ENCODE peak calls at places on chromosomes 6 and 20, in ten cellular contexts. X is uterus; K is choroid plexus epithelial cell; I is HS-5; H is M059J; D is naive thymus-derived CD8-positive, alpha-beta T cell; O is stimulated activated naive B cell treated with anti-CD40 and anti-IgM and Interleukin-4, amounts not matched to agents 10 μg/mL and 1 μg/mL and 100 μg/mL, for 72 hours; R is NCI-H460; A is iris pigment epithelial cell; W is caudate nucleus. N is an unnamed sample.

GRCh38 chr6:135962731-135963130 is 111.2 kb downstream of the PDE7B start:
- DNase-seq in X (no peak), K (peak), I (no peak), H (peak), D (no peak), O (no peak), R (no peak), A (peak), W (no peak), N (no peak)

GRCh38 chr6:10141756-10142443 is 273.0 kb downstream of the TFAP2A start:
- DNase-seq in X (no peak), K (peak), I (no peak), H (no peak), D (no peak), O (no peak), R (peak), A (peak), W (no peak), N (no peak)

GRCh38 chr20:43681991-43682410 is 15.1 kb downstream of the MYBL2 start:
- DNase-seq in X (no peak), K (no peak), I (no peak), H (no peak), D (no peak), O (peak), R (no peak), A (no peak), W (no peak), N (no peak)

GRCh38 chr6:14210663-14211595 is 93.4 kb downstream of the CD83 start:
- DNase-seq in X (peak), K (peak), I (peak), H (peak), D (peak), O (peak), R (peak), A (peak), W (no peak), N (peak)

GRCh38 chr6:99241905-99242534 is 107.5 kb downstream of the FAXC start:
- DNase-seq in X (no peak), K (peak), I (peak), H (peak), D (no peak), O (no peak), R (peak), A (peak), W (no peak), N (no peak)

GRCh38 chr6:156886409-156886808 is 109.2 kb downstream of the ARID1B start:
- DNase-seq in X (no peak), K (peak), I (no peak), H (peak), D (no peak), O (peak), R (no peak), A (peak), W (no peak), N (no peak)

GRCh38 chr20:61950631-61951010 is 115.1 kb downstream of the TAF4 start:
- DNase-seq in X (no peak), K (no peak), I (no peak), H (no peak), D (no peak), O (no peak), R (no peak), A (no peak), W (no peak), N (no peak)

GRCh38 chr20:4441191-4441590 is 280.5 kb upstream of the PRND start:
- DNase-seq in X (no peak), K (no peak), I (no peak), H (peak), D (no peak), O (no peak), R (no peak), A (no peak), W (no peak), N (no peak)

GRCh38 chr6:158475344-158476302 is 84.3 kb upstream of the TMEM181 start:
- DNase-seq in X (peak), K (peak), I (no peak), H (peak), D (no peak), O (peak), R (no peak), A (peak), W (no peak), N (no peak)

GRCh38 chr6:137188855-137189254 is 15.4 kb upstream of the IL22RA2 start:
- DNase-seq in X (no peak), K (no peak), I (peak), H (peak), D (no peak), O (no peak), R (no peak), A (no peak), W (no peak), N (no peak)

GRCh38 chr20:47330933-47331708 is 25.4 kb downstream of the ZMYND8 start:
- DNase-seq in X (no peak), K (peak), I (peak), H (peak), D (no peak), O (no peak), R (no peak), A (peak), W (no peak), N (no peak)

GRCh38 chr20:24406761-24407550 is 62.5 kb upstream of the SYNDIG1 start:
- DNase-seq in X (no peak), K (peak), I (no peak), H (peak), D (no peak), O (no peak), R (no peak), A (no peak), W (no peak), N (no peak)

GRCh38 chr20:21520702-21521595 is 7.1 kb upstream of the NKX2-2 start:
- DNase-seq in X (no peak), K (peak), I (no peak), H (peak), D (no peak), O (no peak), R (no peak), A (no peak), W (no peak), N (no peak)

GRCh38 chr6:140812636-140813035 is 1320.1 kb upstream of the GJE1 start:
- DNase-seq in X (no peak), K (peak), I (no peak), H (no peak), D (no peak), O (no peak), R (no peak), A (peak), W (no peak), N (no peak)

GRCh38 chr6:48774276-48774675 is 663.3 kb upstream of the PTCHD4 start:
- DNase-seq in X (no peak), K (no peak), I (no peak), H (no peak), D (no peak), O (no peak), R (no peak), A (no peak), W (no peak), N (no peak)

GRCh38 chr6:125742433-125743120 is 6.9 kb upstream of the HEY2 start:
- DNase-seq in X (no peak), K (no peak), I (no peak), H (no peak), D (no peak), O (no peak), R (no peak), A (no peak), W (no peak), N (no peak)

GRCh38 chr20:63364801-63365585 is 3.8 kb upstream of the CHRNA4 start:
- DNase-seq in X (no peak), K (no peak), I (no peak), H (no peak), D (no peak), O (no peak), R (no peak), A (no peak), W (no peak), N (no peak)

GRCh38 chr20:62479218-62479617 is 3.4 kb upstream of the GATA5 start:
- DNase-seq in X (no peak), K (no peak), I (no peak), H (no peak), D (no peak), O (no peak), R (no peak), A (no peak), W (no peak), N (no peak)

GRCh38 chr6:140071115-140071514 is 696.7 kb upstream of the CITED2 start:
- DNase-seq in X (no peak), K (peak), I (no peak), H (peak), D (no peak), O (no peak), R (no peak), A (peak), W (no peak), N (no peak)

GRCh38 chr6:89081423-89082322 is 1.1 kb downstream of the PNRC1 start:
- DNase-seq in X (peak), K (peak), I (peak), H (peak), D (peak), O (peak), R (peak), A (peak), W (peak), N (peak)

GRCh38 chr6:21887301-21888185 is 294.0 kb downstream of the SOX4 start:
- DNase-seq in X (no peak), K (peak), I (no peak), H (peak), D (no peak), O (no peak), R (no peak), A (peak), W (no peak), N (no peak)

GRCh38 chr6:15484115-15484514 is 178.7 kb downstream of the DTNBP1 start:
- DNase-seq in X (no peak), K (no peak), I (no peak), H (no peak), D (no peak), O (no peak), R (no peak), A (no peak), W (no peak), N (no peak)

GRCh38 chr20:40706977-40707582 is 18.0 kb upstream of the MAFB start:
- DNase-seq in X (no peak), K (no peak), I (no peak), H (peak), D (no peak), O (no peak), R (no peak), A (no peak), W (no peak), N (no peak)

GRCh38 chr6:53703047-53703446 is 37.5 kb upstream of the KLHL31 start:
- DNase-seq in X (no peak), K (no peak), I (no peak), H (no peak), D (no peak), O (no peak), R (no peak), A (no peak), W (no peak), N (no peak)

GRCh38 chr6:148760143-148760505 is 13.3 kb downstream of the UST start:
- DNase-seq in X (no peak), K (no peak), I (no peak), H (no peak), D (no peak), O (peak), R (no peak), A (no peak), W (no peak), N (no peak)

GRCh38 chr6:25053875-25054371 is 118.2 kb upstream of the RIPOR2 start:
- DNase-seq in X (peak), K (peak), I (no peak), H (peak), D (no peak), O (peak), R (no peak), A (peak), W (no peak), N (no peak)

GRCh38 chr6:53496797-53497196 is 48.1 kb downstream of the GCLC start:
- DNase-seq in X (no peak), K (peak), I (peak), H (peak), D (no peak), O (no peak), R (no peak), A (peak), W (no peak), N (no peak)

GRCh38 chr6:51025082-51025777 is 206.6 kb downstream of the TFAP2B start:
- DNase-seq in X (no peak), K (no peak), I (no peak), H (peak), D (no peak), O (no peak), R (no peak), A (peak), W (no peak), N (no peak)

GRCh38 chr6:41208439-41209106 is 7.6 kb upstream of the TREML2 start:
- DNase-seq in X (no peak), K (no peak), I (no peak), H (no peak), D (no peak), O (no peak), R (no peak), A (no peak), W (no peak), N (no peak)

GRCh38 chr20:14497004-14497403 is 159.6 kb upstream of the FLRT3 start:
- DNase-seq in X (no peak), K (peak), I (no peak), H (no peak), D (no peak), O (no peak), R (no peak), A (no peak), W (no peak), N (no peak)

GRCh38 chr6:157034433-157035230 is 257.5 kb downstream of the ARID1B start:
- DNase-seq in X (no peak), K (peak), I (no peak), H (peak), D (peak), O (no peak), R (no peak), A (peak), W (no peak), N (peak)

N was measured in central memory CD4-positive, alpha-beta T cell.